ENCODE peak calls at places on chromosomes 13 and 19, in ten cellular contexts. G is EL; O is CD8-positive, alpha-beta memory T cell; N is fibroblast of gingiva; Z is stimulated activated CD8-positive, alpha-beta memory T cell treated with anti-CD3 and anti-CD28 coated beads, Interleukin-2, amount 100 ng/mL, for 48 hours; V is stimulated activated CD4-positive, alpha-beta T cell treated with anti-CD3 and anti-CD28 coated beads, Interleukin-1b, Interleukin-23, amount 100 ng/mL, for 24 hours; L is foreskin fibroblast; C is activated naive CD8-positive, alpha-beta T cell treated with anti-CD3 and anti-CD28 coated beads, Interleukin-2, amount 50 U/mL, for 24 hours; P is NCI-H187 treated with DMSO at 0.1 percent for 48 hours; Y is HEK293T. B is an unnamed sample.
A peak's percentile ranks its signal among the peaks of the same experiment; 100 is the strongest.

GRCh38 chr13:75465236-75465635 is 16.7 kb downstream of the TBC1D4 start:
- DNase-seq in N (no peak), Y (no peak), L (no peak), Z (no peak), O (no peak), G (no peak), C (no peak), V (no peak), P (no peak), B (no peak)

GRCh38 chr19:38173324-38174041 is 50.5 kb downstream of the DPF1 start:
- DNase-seq in G (no peak), Y (no peak), O (no peak), N (peak; percentile 63), C (no peak), P (no peak), L (peak; percentile 78), V (no peak), Z (no peak), B (no peak)

GRCh38 chr13:40171566-40171965 is 494.9 kb downstream of the FOXO1 start:
- DNase-seq in P (no peak), C (no peak), Z (no peak), O (no peak), N (no peak), L (no peak), Y (no peak), V (no peak), G (no peak), B (no peak)

GRCh38 chr19:11005521-11005920 is 44.7 kb downstream of the SMARCA4 start:
- DNase-seq in Z (no peak), P (no peak), L (no peak), O (no peak), C (no peak), N (no peak), G (no peak), V (no peak), Y (no peak), B (no peak)

GRCh38 chr19:325937-326565 is 18.5 kb downstream of the MIER2 start:
- DNase-seq in P (no peak), N (no peak), O (no peak), C (no peak), V (no peak), L (no peak), Z (no peak), Y (no peak), G (no peak), B (no peak)

GRCh38 chr13:112752711-112753541 is 63.1 kb downstream of the ATP11A start:
- DNase-seq in Y (no peak), P (no peak), L (no peak), O (no peak), Z (no peak), C (peak; percentile 23), N (no peak), V (no peak), G (no peak), B (no peak)

GRCh38 chr13:38577048-38577447 is 109.8 kb upstream of the FREM2 start:
- DNase-seq in V (no peak), P (no peak), L (no peak), Z (no peak), Y (no peak), C (no peak), G (peak; percentile 3), N (no peak), O (no peak), B (no peak)

GRCh38 chr13:113091211-113091771 is 14.3 kb upstream of the F7 start:
- DNase-seq in N (no peak), V (no peak), L (no peak), Z (no peak), O (no peak), C (no peak), P (no peak), Y (no peak), G (no peak), B (no peak)

GRCh38 chr13:98690348-98691041 is 62.0 kb downstream of the SLC15A1 start:
- DNase-seq in G (no peak), Z (no peak), N (no peak), P (no peak), L (no peak), Y (no peak), O (no peak), V (no peak), C (no peak), B (no peak)

GRCh38 chr19:54179921-54180452 is 7.0 kb upstream of the TMC4 start:
- DNase-seq in O (no peak), Z (no peak), L (peak; percentile 80), C (no peak), V (no peak), N (peak; percentile 31), Y (peak; percentile 58), G (no peak), P (peak; percentile 50), B (no peak)

GRCh38 chr13:30112602-30113435 is 194.5 kb downstream of the KATNAL1 start:
- DNase-seq in N (peak; percentile 91), G (peak; percentile 83), P (peak; percentile 34), V (peak; percentile 60), Y (peak; percentile 77), L (peak; percentile 94), C (peak; percentile 84), O (peak; percentile 74), Z (peak; percentile 57), B (peak; percentile 76)

GRCh38 chr13:49516467-49516866 is 20.7 kb downstream of the PHF11 start:
- DNase-seq in C (no peak), L (no peak), V (no peak), O (no peak), Z (no peak), P (no peak), N (no peak), G (no peak), Y (no peak), B (no peak)

GRCh38 chr13:23856008-23856750 is 33.0 kb downstream of the MIPEP start:
- DNase-seq in O (no peak), V (no peak), L (no peak), N (no peak), C (no peak), Y (no peak), G (no peak), Z (no peak), P (no peak), B (no peak)

GRCh38 chr13:78241278-78241919 is 322.8 kb upstream of the EDNRB start:
- DNase-seq in G (peak; percentile 30), Z (no peak), L (peak; percentile 4), V (peak; percentile 0), C (peak; percentile 26), P (peak; percentile 11), O (no peak), N (peak; percentile 26), Y (peak; percentile 85), B (peak; percentile 16)

GRCh38 chr19:35786299-35787160 is 11.2 kb downstream of the ARHGAP33 start:
- DNase-seq in Z (no peak), Y (no peak), V (no peak), L (no peak), O (no peak), N (no peak), C (no peak), P (no peak), G (no peak), B (no peak)

GRCh38 chr19:5178841-5179625 is 161.6 kb downstream of the PTPRS start:
- DNase-seq in Z (no peak), Y (no peak), C (no peak), G (no peak), L (no peak), P (no peak), O (no peak), N (no peak), V (no peak), B (no peak)

GRCh38 chr13:106381083-106381482 is 154.4 kb downstream of the EFNB2 start:
- DNase-seq in N (no peak), Y (no peak), Z (no peak), P (no peak), V (no peak), L (no peak), C (no peak), G (no peak), O (no peak), B (no peak)

GRCh38 chr19:50992666-50993035 is 8.8 kb downstream of the KLK8 start:
- DNase-seq in O (no peak), V (no peak), G (no peak), P (no peak), Y (no peak), C (no peak), N (no peak), Z (no peak), L (no peak), B (no peak)

GRCh38 chr13:100673376-100673830 is 1.2 kb downstream of the TMTC4 start:
- DNase-seq in P (no peak), Z (no peak), L (no peak), V (no peak), Y (peak; percentile 3), O (no peak), C (no peak), N (no peak), G (no peak), B (no peak)

GRCh38 chr13:110306960-110307696 is at the start of the genes COL4A1 and COL4A2:
- DNase-seq in O (no peak), C (no peak), Z (no peak), V (no peak), P (no peak), Y (peak; percentile 20), L (peak; percentile 85), N (peak; percentile 77), G (peak; percentile 78), B (peak; percentile 57)

GRCh38 chr13:43720780-43721397 is 65.9 kb downstream of the ENOX1 start:
- DNase-seq in L (peak; percentile 71), C (no peak), P (no peak), V (no peak), O (no peak), Y (no peak), G (peak; percentile 29), N (peak; percentile 56), Z (no peak), B (no peak)

GRCh38 chr13:93698016-93698613 is 471.5 kb downstream of the GPC6 start:
- DNase-seq in V (no peak), L (no peak), C (no peak), P (no peak), Y (no peak), Z (no peak), N (no peak), O (no peak), G (no peak), B (peak; percentile 74)

GRCh38 chr19:28196961-28197360 is 1016.0 kb downstream of the UQCRFS1 start:
- DNase-seq in L (no peak), P (no peak), N (no peak), Z (no peak), V (no peak), C (no peak), G (no peak), O (no peak), Y (no peak), B (no peak)

GRCh38 chr19:14412436-14413071 is 6.6 kb downstream of the DDX39A start:
- DNase-seq in O (no peak), G (no peak), N (no peak), V (no peak), P (no peak), Z (no peak), L (no peak), Y (no peak), C (no peak), B (no peak)

GRCh38 chr13:38685974-38686571 is 804 bp upstream of the FREM2 start:
- DNase-seq in Y (peak; percentile 52), O (no peak), N (no peak), Z (no peak), V (no peak), G (peak; percentile 13), L (peak; percentile 4), P (no peak), C (no peak), B (peak; percentile 4)

GRCh38 chr13:82878536-82878935 is 1003.7 kb downstream of the SLITRK1 start:
- DNase-seq in C (no peak), L (peak; percentile 56), P (no peak), Z (no peak), Y (no peak), V (no peak), O (no peak), N (peak; percentile 2), G (peak; percentile 68), B (peak; percentile 28)

GRCh38 chr13:26370495-26370990 is 116.6 kb downstream of the CDK8 start:
- DNase-seq in C (no peak), V (no peak), Z (no peak), N (no peak), G (no peak), Y (no peak), O (no peak), L (no peak), P (no peak), B (no peak)

GRCh38 chr19:46970815-46971214 is 48.8 kb upstream of the NPAS1 start:
- DNase-seq in P (no peak), N (peak; percentile 84), Z (no peak), C (no peak), G (peak; percentile 97), O (no peak), L (peak; percentile 96), V (no peak), Y (no peak), B (peak; percentile 61)